ENCODE peak calls at places on chromosomes 12 and 14, in four cellular contexts. One of them, this sample, is unnamed.

GRCh38 chr12:99250091-99250490 is 397.5 kb upstream of the GARIN6 start:
- DNase-seq in heart right ventricle: no peak
- DNase-seq in gastrocnemius medialis: no peak
- DNase-seq in PC-3: no peak
- DNase-seq in this sample: no peak

GRCh38 chr12:65119063-65119462 is 2.0 kb downstream of the WIF1 start:
- DNase-seq in gastrocnemius medialis: no peak
- DNase-seq in PC-3: no peak
- DNase-seq in heart right ventricle: no peak
- DNase-seq in this sample: no peak

GRCh38 chr12:49750027-49750977 is 8.9 kb downstream of the TMBIM6 start:
- DNase-seq in heart right ventricle: no peak
- DNase-seq in gastrocnemius medialis: peak; percentile 63
- DNase-seq in PC-3: peak; percentile 12
- DNase-seq in this sample: no peak

GRCh38 chr14:78414172-78414571 is 244.0 kb downstream of the NRXN3 start:
- DNase-seq in gastrocnemius medialis: no peak
- DNase-seq in PC-3: no peak
- DNase-seq in heart right ventricle: no peak
- DNase-seq in this sample: no peak

GRCh38 chr12:6273209-6273928 is 37.1 kb upstream of the PLEKHG6 start:
- DNase-seq in gastrocnemius medialis: no peak
- DNase-seq in PC-3: no peak
- DNase-seq in heart right ventricle: no peak
- DNase-seq in this sample: peak; percentile 54

GRCh38 chr14:88002421-88002820 is 2.5 kb upstream of the GPR65 start:
- DNase-seq in PC-3: no peak
- DNase-seq in gastrocnemius medialis: no peak
- DNase-seq in heart right ventricle: no peak
- DNase-seq in this sample: no peak

GRCh38 chr12:86230516-86231146 is 25.6 kb downstream of the MGAT4C start:
- DNase-seq in PC-3: peak; percentile 11
- DNase-seq in heart right ventricle: no peak
- DNase-seq in gastrocnemius medialis: no peak
- DNase-seq in this sample: no peak

GRCh38 chr12:105013892-105014291 is 27.8 kb downstream of the NOPCHAP1 start:
- DNase-seq in heart right ventricle: no peak
- DNase-seq in gastrocnemius medialis: no peak
- DNase-seq in PC-3: no peak
- DNase-seq in this sample: no peak

GRCh38 chr12:117583677-117584076 is 222.3 kb upstream of the NOS1 start:
- DNase-seq in heart right ventricle: no peak
- DNase-seq in PC-3: no peak
- DNase-seq in gastrocnemius medialis: no peak
- DNase-seq in this sample: no peak

GRCh38 chr12:109571773-109572505 is 1.4 kb downstream of the MMAB start:
- DNase-seq in PC-3: no peak
- DNase-seq in gastrocnemius medialis: no peak
- DNase-seq in heart right ventricle: no peak
- DNase-seq in this sample: no peak

DNA sequence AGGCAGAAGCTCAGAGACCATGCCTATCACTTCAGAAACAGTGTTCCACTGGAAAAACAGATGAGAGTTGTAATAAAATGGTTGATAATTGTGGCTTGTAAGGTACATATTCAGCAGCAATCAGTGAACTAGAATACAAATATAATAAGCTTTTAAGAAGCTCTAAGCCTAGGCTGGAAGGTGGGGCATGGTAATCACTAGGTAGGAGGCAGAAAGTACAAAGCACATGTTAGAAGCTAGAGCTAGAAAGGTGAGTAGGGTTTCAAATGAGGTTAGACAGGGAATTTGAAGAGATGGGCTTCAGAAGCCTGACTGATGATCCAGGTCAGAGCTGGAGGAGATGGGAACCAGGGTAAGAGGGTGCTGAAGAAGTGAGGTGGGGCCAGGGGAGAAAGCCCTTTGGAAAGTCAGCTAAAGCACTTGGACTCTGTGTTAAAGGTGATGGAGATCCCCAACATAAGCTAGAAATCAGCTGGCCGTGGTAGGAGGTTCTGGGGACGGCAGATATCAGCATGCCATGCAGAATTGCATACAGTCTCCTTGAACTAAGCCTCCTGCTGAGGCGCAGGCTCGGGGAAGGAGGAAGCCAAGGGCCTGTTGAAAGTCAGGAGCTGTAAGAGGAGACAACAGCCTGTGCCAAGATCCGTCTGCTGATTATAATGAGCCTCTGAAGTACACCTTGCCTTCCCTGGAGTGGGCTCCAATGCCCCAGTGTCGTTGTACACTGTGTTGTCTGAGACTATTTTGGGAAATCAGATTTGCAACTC is 659.4 kb downstream of the BCL11B start:
- DNase-seq in gastrocnemius medialis: no peak
- DNase-seq in PC-3: no peak
- DNase-seq in heart right ventricle: no peak
- DNase-seq in this sample: peak; percentile 50
- TF ChIP-seq CTCF in gastrocnemius medialis: no peak
- TF ChIP-seq CTCF in PC-3: no peak
- TF ChIP-seq CTCF in heart right ventricle: no peak
- TF ChIP-seq CTCF in this sample: no peak

GRCh38 chr14:100623557-100623956 is 36.3 kb upstream of the BEGAIN start:
- DNase-seq in PC-3: no peak
- DNase-seq in gastrocnemius medialis: no peak
- DNase-seq in heart right ventricle: no peak
- DNase-seq in this sample: no peak

GRCh38 chr14:100620437-100621100 is 33.4 kb upstream of the BEGAIN start:
- DNase-seq in heart right ventricle: no peak
- DNase-seq in PC-3: no peak
- DNase-seq in gastrocnemius medialis: no peak
- DNase-seq in this sample: no peak

GRCh38 chr14:100622708-100623485 is 35.7 kb upstream of the BEGAIN start:
- DNase-seq in PC-3: no peak
- DNase-seq in heart right ventricle: no peak
- DNase-seq in gastrocnemius medialis: no peak
- DNase-seq in this sample: no peak

GRCh38 chr14:100621806-100622205 is 34.6 kb upstream of the BEGAIN start:
- DNase-seq in heart right ventricle: no peak
- DNase-seq in gastrocnemius medialis: no peak
- DNase-seq in PC-3: no peak
- DNase-seq in this sample: no peak

GRCh38 chr14:100622234-100622633 is 35.0 kb upstream of the BEGAIN start:
- DNase-seq in gastrocnemius medialis: no peak
- DNase-seq in heart right ventricle: no peak
- DNase-seq in PC-3: no peak
- DNase-seq in this sample: no peak
- H3K4me1 ChIP-seq in gastrocnemius medialis: peaks cover 8% of the 10 kb centered on the region
- H3K4me1 ChIP-seq in heart right ventricle: peaks cover 30% of the 10 kb centered on the region
- H3K4me1 ChIP-seq in PC-3: no peaks in the 10 kb centered on the region
- H3K4me1 ChIP-seq in this sample: peaks cover 5% of the 10 kb centered on the region

GRCh38 chr12:79415296-79415695 is 275.5 kb downstream of the PAWR start:
- DNase-seq in gastrocnemius medialis: no peak
- DNase-seq in heart right ventricle: no peak
- DNase-seq in PC-3: no peak
- DNase-seq in this sample: no peak
- TF ChIP-seq CTCF in gastrocnemius medialis: no peak
- TF ChIP-seq CTCF in heart right ventricle: no peak
- TF ChIP-seq CTCF in PC-3: no peak
- TF ChIP-seq CTCF in this sample: no peak

DNA sequence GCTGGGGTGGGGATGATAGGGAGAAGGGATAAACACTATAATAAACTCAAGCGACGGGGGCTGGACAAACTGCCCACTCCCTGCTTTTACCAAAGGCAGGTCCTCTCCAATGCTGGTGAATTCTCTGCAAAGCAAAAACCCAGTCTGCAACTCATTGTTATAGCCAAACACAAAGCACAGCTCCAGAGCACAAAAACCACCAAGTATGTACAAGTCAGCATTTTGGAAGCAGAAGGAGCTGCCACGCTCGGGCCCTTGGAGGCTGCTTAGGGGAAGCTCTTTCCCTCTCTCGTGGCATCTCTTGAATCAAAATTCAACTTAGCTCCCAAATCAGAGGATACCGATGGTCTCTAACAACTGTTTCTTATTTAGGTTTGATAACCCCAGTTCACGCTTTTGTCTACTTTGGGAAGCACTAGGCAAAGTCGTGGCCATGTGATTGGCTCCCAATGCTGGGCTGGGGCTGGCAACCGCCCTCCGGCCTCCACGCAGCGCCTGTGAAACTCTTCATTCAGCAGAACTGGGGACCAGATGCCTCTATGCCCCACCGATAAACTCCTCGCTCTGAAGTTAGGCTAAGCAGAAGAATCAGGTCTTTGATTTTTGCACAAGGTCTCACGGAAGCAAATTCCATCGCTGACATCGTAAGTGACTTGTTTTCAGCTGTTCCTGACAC is 158.5 kb upstream of the FOXN3 start:
- DNase-seq in PC-3: no peak
- DNase-seq in heart right ventricle: no peak
- DNase-seq in gastrocnemius medialis: no peak
- DNase-seq in this sample: no peak
- H3K4me1 ChIP-seq in PC-3: peaks cover 12% of the 10 kb centered on the region
- H3K4me1 ChIP-seq in heart right ventricle: peaks cover 52% of the 10 kb centered on the region
- H3K4me1 ChIP-seq in gastrocnemius medialis: peaks cover 36% of the 10 kb centered on the region
- H3K4me1 ChIP-seq in this sample: peaks cover 5% of the 10 kb centered on the region

DNA sequence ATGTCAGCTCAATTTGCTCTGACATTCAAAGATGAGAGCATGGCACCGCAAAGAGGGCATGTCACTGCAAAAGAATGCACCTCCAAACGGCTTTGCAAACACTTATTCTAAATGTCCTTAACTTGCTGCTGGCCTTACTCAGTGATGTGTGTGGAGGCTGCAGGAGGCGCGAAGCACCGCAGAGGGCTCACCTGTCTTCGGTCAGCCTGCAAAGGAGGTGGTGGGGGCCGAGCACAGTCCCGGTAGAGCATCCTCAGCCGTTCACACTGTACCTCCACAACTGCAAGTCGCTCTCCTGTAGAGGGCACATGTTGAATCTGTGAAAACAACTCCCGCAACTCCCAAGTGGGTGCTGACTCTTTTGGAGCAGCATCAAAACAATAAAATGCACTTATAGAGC is 93.8 kb downstream of the TRAFD1 start:
- DNase-seq in gastrocnemius medialis: no peak
- DNase-seq in heart right ventricle: no peak
- DNase-seq in PC-3: no peak
- DNase-seq in this sample: no peak
- TF ChIP-seq CTCF in gastrocnemius medialis: no peak
- TF ChIP-seq CTCF in heart right ventricle: no peak
- TF ChIP-seq CTCF in PC-3: no peak
- TF ChIP-seq CTCF in this sample: no peak

GRCh38 chr12:92595663-92596062 is 107.1 kb upstream of the PLEKHG7 start:
- DNase-seq in heart right ventricle: no peak
- DNase-seq in PC-3: no peak
- DNase-seq in gastrocnemius medialis: no peak
- DNase-seq in this sample: no peak
- H3K4me1 ChIP-seq in heart right ventricle: peaks cover 19% of the 10 kb centered on the region
- H3K4me1 ChIP-seq in PC-3: peaks cover 50% of the 10 kb centered on the region
- H3K4me1 ChIP-seq in gastrocnemius medialis: no peaks in the 10 kb centered on the region
- H3K4me1 ChIP-seq in this sample: no peaks in the 10 kb centered on the region

GRCh38 chr14:63210812-63211211 is 6.6 kb downstream of the RHOJ start:
- DNase-seq in PC-3: no peak
- DNase-seq in heart right ventricle: no peak
- DNase-seq in gastrocnemius medialis: no peak
- DNase-seq in this sample: no peak

GRCh38 chr14:63214417-63215196 is 10.4 kb downstream of the RHOJ start:
- DNase-seq in heart right ventricle: no peak
- DNase-seq in PC-3: no peak
- DNase-seq in gastrocnemius medialis: no peak
- DNase-seq in this sample: no peak

GRCh38 chr14:63209160-63209559 is 4.9 kb downstream of the RHOJ start:
- DNase-seq in heart right ventricle: no peak
- DNase-seq in PC-3: no peak
- DNase-seq in gastrocnemius medialis: no peak
- DNase-seq in this sample: no peak

GRCh38 chr14:63212776-63213500 is 8.7 kb downstream of the RHOJ start:
- DNase-seq in gastrocnemius medialis: no peak
- DNase-seq in PC-3: no peak
- DNase-seq in heart right ventricle: no peak
- DNase-seq in this sample: no peak

DNA sequence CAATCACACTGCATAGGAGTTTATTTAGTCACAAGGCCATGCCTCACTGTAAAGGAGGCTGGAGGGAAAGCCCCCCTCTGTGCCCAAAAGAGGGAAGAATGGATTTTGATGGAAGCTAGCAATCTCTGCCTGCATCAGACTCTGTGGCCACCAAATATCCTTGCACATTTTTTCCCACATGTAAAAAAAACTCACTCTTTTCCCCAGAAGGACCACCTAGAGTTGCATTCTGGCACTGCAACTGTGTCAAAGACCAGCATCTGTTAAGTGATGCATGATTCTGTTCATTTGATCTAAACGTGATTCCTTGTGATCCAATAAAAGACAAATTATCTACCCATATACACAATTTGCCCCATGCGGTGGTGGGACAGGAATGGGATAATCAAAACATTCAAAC is 8.0 kb downstream of the RHOJ start:
- DNase-seq in heart right ventricle: no peak
- DNase-seq in PC-3: no peak
- DNase-seq in gastrocnemius medialis: no peak
- DNase-seq in this sample: no peak
- TF ChIP-seq CTCF in heart right ventricle: no peak
- TF ChIP-seq CTCF in PC-3: no peak
- TF ChIP-seq CTCF in gastrocnemius medialis: no peak
- TF ChIP-seq CTCF in this sample: no peak

GRCh38 chr12:9808531-9808930 is 18.8 kb upstream of the KLRF1 start:
- DNase-seq in heart right ventricle: no peak
- DNase-seq in gastrocnemius medialis: no peak
- DNase-seq in PC-3: no peak
- DNase-seq in this sample: no peak
- H3K4me1 ChIP-seq in heart right ventricle: peaks cover 11% of the 10 kb centered on the region
- H3K4me1 ChIP-seq in gastrocnemius medialis: no peaks in the 10 kb centered on the region
- H3K4me1 ChIP-seq in PC-3: no peaks in the 10 kb centered on the region
- H3K4me1 ChIP-seq in this sample: no peaks in the 10 kb centered on the region

GRCh38 chr14:21902561-21903199 is 229.1 kb upstream of the OR4E1 start:
- DNase-seq in heart right ventricle: no peak
- DNase-seq in PC-3: no peak
- DNase-seq in gastrocnemius medialis: no peak
- DNase-seq in this sample: no peak
- TF ChIP-seq CTCF in heart right ventricle: no peak
- TF ChIP-seq CTCF in PC-3: no peak
- TF ChIP-seq CTCF in gastrocnemius medialis: no peak
- TF ChIP-seq CTCF in this sample: no peak

DNA sequence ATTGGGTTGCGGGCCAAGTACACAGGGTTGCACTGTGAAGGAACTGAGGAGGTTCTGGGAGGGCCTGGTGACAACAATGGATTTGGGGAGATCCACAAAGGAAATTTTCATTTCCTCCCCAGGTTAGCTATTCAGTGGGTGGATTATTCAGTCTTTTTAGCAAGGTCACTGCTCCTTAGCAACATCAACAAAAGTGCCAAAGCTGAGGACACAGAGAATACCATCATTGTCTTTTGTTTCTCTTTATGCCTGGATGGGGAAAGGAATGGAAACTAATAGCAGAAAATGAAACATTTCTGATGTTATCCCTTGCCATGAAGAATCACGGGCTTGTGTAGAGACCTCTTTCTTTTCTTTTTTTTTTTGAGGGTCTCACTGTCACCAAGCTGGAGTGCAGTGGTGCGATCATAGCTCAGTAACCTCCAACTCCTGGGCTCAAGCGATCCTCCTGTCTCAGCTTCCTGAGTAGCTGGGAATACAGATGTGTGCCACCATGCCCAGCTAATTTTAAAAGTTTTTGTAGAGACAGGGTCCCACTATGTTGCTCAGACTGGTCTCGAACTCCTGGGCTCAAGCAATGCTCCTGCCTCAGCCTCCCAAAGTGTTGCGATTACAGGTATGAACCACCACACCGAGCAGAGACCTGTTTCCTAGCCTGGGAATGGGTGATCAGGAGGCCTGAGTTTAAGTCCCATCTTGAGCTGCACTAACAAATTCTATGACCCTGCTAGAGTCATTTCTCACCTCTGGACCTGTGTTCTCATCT is 6.5 kb downstream of the PPP1R3E start:
- DNase-seq in heart right ventricle: no peak
- DNase-seq in PC-3: no peak
- DNase-seq in gastrocnemius medialis: no peak
- DNase-seq in this sample: no peak
- H3K4me1 ChIP-seq in heart right ventricle: peaks cover 49% of the 10 kb centered on the region
- H3K4me1 ChIP-seq in PC-3: peaks cover 12% of the 10 kb centered on the region
- H3K4me1 ChIP-seq in gastrocnemius medialis: peaks cover 22% of the 10 kb centered on the region
- H3K4me1 ChIP-seq in this sample: peaks cover 25% of the 10 kb centered on the region

This sample was measured in thyroid gland.